ENCODE peak calls at places on chromosomes 13 and 19, in six cellular contexts. B is HL-60, E is mucosa of gallbladder, H is HTR-8/SVneo, W is HS-27A, Y is Peyer's patch. D is an unnamed sample.

GRCh38 chr19:20367811-20368294 is 197.7 kb downstream of the ZNF737 start:
- DNase-seq in E (no peak), Y (no peak), B (no peak), H (no peak), W (no peak), D (no peak)

GRCh38 chr13:108342369-108343289 is 73.1 kb downstream of the TNFSF13B start:
- DNase-seq in E (no peak), Y (no peak), B (no peak), H (no peak), W (no peak), D (peak)

GRCh38 chr19:44625531-44626066 is 12.2 kb downstream of the IGSF23 start:
- DNase-seq in Y (no peak), B (no peak), H (no peak), E (no peak), W (peak), D (no peak)

GRCh38 chr19:1395194-1396018 is 5.9 kb downstream of the GAMT start:
- DNase-seq in E (no peak), Y (no peak), H (no peak), B (no peak), W (no peak), D (no peak)

GRCh38 chr13:95560387-95560786 is 7.9 kb downstream of the CLDN10 start:
- DNase-seq in W (no peak), H (no peak), E (no peak), Y (no peak), B (no peak), D (no peak)

GRCh38 chr13:92896842-92897241 is 329.8 kb upstream of the GPC6 start:
- DNase-seq in H (peak), Y (no peak), E (no peak), B (no peak), W (no peak), D (peak)

GRCh38 chr13:21742041-21742440 is 71.2 kb downstream of the FGF9 start:
- DNase-seq in W (no peak), E (no peak), H (no peak), B (no peak), Y (no peak), D (no peak)

GRCh38 chr19:19597809-19598306 is 20.6 kb downstream of the PBX4 start:
- DNase-seq in E (no peak), H (no peak), W (no peak), B (no peak), Y (no peak), D (no peak)

GRCh38 chr19:51098366-51099069 is 9.7 kb downstream of the CTU1 start:
- DNase-seq in Y (peak), W (no peak), B (no peak), H (no peak), E (peak), D (no peak)

GRCh38 chr13:50535050-50535449 is 308.4 kb downstream of the DLEU7 start:
- DNase-seq in H (no peak), B (no peak), Y (no peak), W (no peak), E (no peak), D (no peak)

GRCh38 chr19:18349524-18350128 is 9.2 kb downstream of the PGPEP1 start:
- DNase-seq in H (peak), Y (peak), B (no peak), E (peak), W (no peak), D (peak)

GRCh38 chr19:7852851-7853759 is 21.1 kb downstream of the PRR36 start:
- DNase-seq in B (no peak), Y (peak), H (peak), W (no peak), E (peak), D (peak)

GRCh38 chr19:40165362-40165937 is 25.8 kb upstream of the MAP3K10 start:
- DNase-seq in E (peak), Y (peak), B (peak), H (peak), W (no peak), D (peak)

GRCh38 chr13:113638806-113639205 is 19.2 kb downstream of the ATP4B start:
- DNase-seq in H (no peak), E (no peak), B (no peak), W (no peak), Y (peak), D (no peak)

GRCh38 chr13:36841411-36841810 is 22.4 kb downstream of the RFXAP start:
- DNase-seq in H (no peak), E (no peak), Y (no peak), B (no peak), W (no peak), D (no peak)

GRCh38 chr19:49403404-49404187 is 15.5 kb downstream of the KASH5 start:
- DNase-seq in B (no peak), H (peak), W (no peak), Y (no peak), E (no peak), D (no peak)

GRCh38 chr19:54521022-54521859 is 18.6 kb downstream of the LAIR2 start:
- DNase-seq in W (no peak), H (no peak), E (no peak), B (no peak), Y (no peak), D (no peak)

GRCh38 chr19:18833849-18834643 is 2.3 kb downstream of the UPF1 start:
- DNase-seq in Y (no peak), H (no peak), E (no peak), W (no peak), B (no peak), D (no peak)

GRCh38 chr19:35903550-35904179 is 1.3 kb downstream of the HCST start:
- DNase-seq in Y (peak), H (peak), E (peak), W (peak), B (peak), D (peak)

GRCh38 chr19:46872967-46873366 is 12.2 kb downstream of the ARHGAP35 start:
- DNase-seq in W (no peak), Y (no peak), H (no peak), E (no peak), B (no peak), D (no peak)

GRCh38 chr13:30577381-30577780 is 40.3 kb upstream of the USPL1 start:
- DNase-seq in W (no peak), B (no peak), E (no peak), Y (no peak), H (peak), D (peak)

GRCh38 chr19:40982594-40983101 is 8.4 kb upstream of the CYP2B6 start:
- DNase-seq in H (no peak), W (peak), Y (no peak), E (no peak), B (no peak), D (no peak)

GRCh38 chr19:39275578-39275977 is 7.4 kb downstream of the IFNL2 start:
- DNase-seq in E (no peak), Y (no peak), H (no peak), W (no peak), B (no peak), D (no peak)

GRCh38 chr13:98203641-98204326 is 26.7 kb upstream of the RNF113B start:
- DNase-seq in B (no peak), H (no peak), E (no peak), Y (no peak), W (no peak), D (no peak)

GRCh38 chr13:113901231-113901630 is 37.4 kb upstream of the GAS6 start:
- DNase-seq in Y (no peak), W (no peak), H (no peak), E (no peak), B (no peak), D (no peak)

GRCh38 chr19:45443462-45444317 is 20.0 kb upstream of the ERCC1 start:
- DNase-seq in H (peak), B (peak), W (peak), E (peak), Y (peak), D (peak)

GRCh38 chr13:81671103-81671502 is 1330.2 kb upstream of the SPRY2 start:
- DNase-seq in W (no peak), H (no peak), Y (no peak), B (no peak), E (no peak), D (no peak)

GRCh38 chr13:109130093-109130835 is 500.9 kb downstream of the MYO16 start:
- DNase-seq in E (no peak), W (no peak), H (no peak), Y (no peak), B (no peak), D (no peak)

GRCh38 chr13:93248627-93249047 is 22.0 kb downstream of the GPC6 start:
- DNase-seq in B (no peak), W (no peak), E (peak), Y (no peak), H (no peak), D (peak)

GRCh38 chr19:28313633-28314032 is 899.3 kb downstream of the UQCRFS1 start:
- DNase-seq in E (no peak), W (no peak), B (no peak), Y (no peak), H (no peak), D (no peak)

GRCh38 chr19:38597075-38597474 is 20.7 kb downstream of the MAP4K1 start:
- DNase-seq in E (no peak), W (no peak), H (no peak), B (no peak), Y (no peak), D (no peak)

GRCh38 chr19:10835089-10835753 is 791 bp downstream of the TMED1 start:
- DNase-seq in E (no peak), Y (peak), H (peak), W (no peak), B (no peak), D (no peak)

GRCh38 chr19:47190167-47190727 is 40.8 kb downstream of the BBC3 start:
- DNase-seq in H (peak), W (peak), Y (peak), B (no peak), E (peak), D (no peak)

GRCh38 chr13:33137726-33138125 is 121.5 kb downstream of the KL start:
- DNase-seq in H (no peak), W (no peak), B (no peak), E (no peak), Y (no peak), D (no peak)